ENCODE peak calls at places on chromosomes 4 and X, in four cellular contexts. I is stimulated activated CD4-positive, alpha-beta T cell treated with anti-CD3 and anti-CD28 coated beads, Interleukin-1b, Interleukin-23, amount 100 ng/mL, for 24 hours; V is esophagus squamous epithelium; D is NCI-H2081. K is an unnamed sample.

GRCh38 chr4:105558277-105558676 is 5.9 kb downstream of the ARHGEF38 start:
- DNase-seq in I (no peak), V (no peak), D (no peak), K (no peak)

GRCh38 chr4:187363453-187363852 is 632.1 kb upstream of the ZFP42 start:
- DNase-seq in V (no peak), D (no peak), I (no peak), K (no peak)

GRCh38 chr4:90113881-90114457 is 13.2 kb upstream of the CCSER1 start:
- DNase-seq in I (no peak), V (no peak), D (no peak), K (no peak)

GRCh38 chr4:84691170-84691691 is 108.3 kb downstream of the CDS1 start:
- DNase-seq in D (no peak), I (no peak), V (no peak), K (no peak)

GRCh38 chr4:77169496-77169895 is 12.5 kb downstream of the CCNG2 start:
- DNase-seq in V (no peak), D (no peak), I (no peak), K (no peak)

GRCh38 chr4:84792366-84793301 is 173.9 kb downstream of the WDFY3 start:
- DNase-seq in D (no peak), V (no peak), I (no peak), K (no peak)

GRCh38 chrX:41922694-41923171 is 621 bp downstream of the CASK start:
- DNase-seq in D (no peak), I (no peak), V (no peak), K (no peak)

GRCh38 chrX:129997081-129997480 is 14.6 kb downstream of the BCORL1 start:
- DNase-seq in D (no peak), I (no peak), V (no peak), K (no peak)

K was measured in breast epithelium.